ENCODE peak calls at places on chromosomes 16 and 17, in eight cellular contexts. One of them, this sample, is unnamed.

GRCh38 chr17:56822725-56823124 is 11.0 kb downstream of the C17orf67 start:
- DNase-seq in EL: no peak
- DNase-seq in anterior cingulate cortex: no peak
- DNase-seq in NCI-H524: no peak
- DNase-seq in endodermal cell: no peak
- DNase-seq in iPS DF 6.9: no peak
- DNase-seq in T1000: no peak
- DNase-seq in GM23248: no peak
- DNase-seq in this sample: no peak

GRCh38 chr16:12611006-12611477 is 192.6 kb downstream of the CPPED1 start:
- DNase-seq in T1000: no peak
- DNase-seq in GM23248: no peak
- DNase-seq in iPS DF 6.9: no peak
- DNase-seq in EL: no peak
- DNase-seq in endodermal cell: no peak
- DNase-seq in NCI-H524: no peak
- DNase-seq in anterior cingulate cortex: no peak
- DNase-seq in this sample: no peak

GRCh38 chr16:11136600-11136999 is 119.4 kb downstream of the SOCS1 start:
- DNase-seq in GM23248: peak
- DNase-seq in NCI-H524: no peak
- DNase-seq in endodermal cell: no peak
- DNase-seq in T1000: peak
- DNase-seq in iPS DF 6.9: no peak
- DNase-seq in anterior cingulate cortex: no peak
- DNase-seq in EL: peak
- DNase-seq in this sample: no peak

GRCh38 chr17:70313031-70313430 is 143.7 kb downstream of the KCNJ2 start:
- DNase-seq in endodermal cell: no peak
- DNase-seq in anterior cingulate cortex: no peak
- DNase-seq in iPS DF 6.9: no peak
- DNase-seq in NCI-H524: no peak
- DNase-seq in EL: peak
- DNase-seq in GM23248: peak
- DNase-seq in T1000: no peak
- DNase-seq in this sample: no peak

GRCh38 chr17:49191917-49192741 is 18.2 kb downstream of the GNGT2 start:
- DNase-seq in T1000: peak
- DNase-seq in endodermal cell: peak
- DNase-seq in GM23248: peak
- DNase-seq in EL: peak
- DNase-seq in anterior cingulate cortex: peak
- DNase-seq in NCI-H524: peak
- DNase-seq in iPS DF 6.9: no peak
- DNase-seq in this sample: peak

GRCh38 chr16:84879569-84880487 is 60.0 kb downstream of the CRISPLD2 start:
- DNase-seq in anterior cingulate cortex: no peak
- DNase-seq in NCI-H524: no peak
- DNase-seq in iPS DF 6.9: no peak
- DNase-seq in GM23248: no peak
- DNase-seq in EL: peak
- DNase-seq in endodermal cell: no peak
- DNase-seq in T1000: peak
- DNase-seq in this sample: no peak

GRCh38 chr17:75854111-75854748 is 905 bp downstream of the WBP2 start:
- DNase-seq in NCI-H524: peak
- DNase-seq in EL: peak
- DNase-seq in anterior cingulate cortex: no peak
- DNase-seq in T1000: no peak
- DNase-seq in iPS DF 6.9: no peak
- DNase-seq in GM23248: peak
- DNase-seq in endodermal cell: peak
- DNase-seq in this sample: no peak

GRCh38 chr17:48615212-48615962 is at the start of gene HOXB8:
- DNase-seq in EL: no peak
- DNase-seq in NCI-H524: no peak
- DNase-seq in anterior cingulate cortex: no peak
- DNase-seq in endodermal cell: no peak
- DNase-seq in iPS DF 6.9: no peak
- DNase-seq in T1000: no peak
- DNase-seq in GM23248: no peak
- DNase-seq in this sample: no peak

GRCh38 chr16:68183033-68183432 is 52.9 kb downstream of the ESRP2 start:
- DNase-seq in anterior cingulate cortex: no peak
- DNase-seq in endodermal cell: no peak
- DNase-seq in GM23248: no peak
- DNase-seq in NCI-H524: no peak
- DNase-seq in T1000: no peak
- DNase-seq in iPS DF 6.9: no peak
- DNase-seq in EL: no peak
- DNase-seq in this sample: no peak

GRCh38 chr17:10879110-10879509 is 41.2 kb upstream of the PIRT start:
- DNase-seq in NCI-H524: peak
- DNase-seq in endodermal cell: peak
- DNase-seq in EL: no peak
- DNase-seq in anterior cingulate cortex: no peak
- DNase-seq in GM23248: peak
- DNase-seq in T1000: no peak
- DNase-seq in iPS DF 6.9: peak
- DNase-seq in this sample: no peak

GRCh38 chr17:65027305-65027704 is 29.2 kb downstream of the GNA13 start:
- DNase-seq in NCI-H524: peak
- DNase-seq in EL: peak
- DNase-seq in GM23248: peak
- DNase-seq in anterior cingulate cortex: no peak
- DNase-seq in T1000: no peak
- DNase-seq in endodermal cell: peak
- DNase-seq in iPS DF 6.9: no peak
- DNase-seq in this sample: peak